ENCODE peak calls at places on chromosomes 2 and 18, in six cellular contexts. D, Y, Q, Z, B and O are unnamed samples.

GRCh38 chr2:24919100-24919976 is 699 bp downstream of the ADCY3 start:
- DNase-seq in D (no peak), Y (no peak), Q (peak), Z (peak), B (peak), O (peak)

GRCh38 chr2:98492441-98492840 is 47.8 kb downstream of the INPP4A start:
- DNase-seq in D (no peak), Y (no peak), Q (no peak), Z (no peak), B (no peak), O (no peak)

GRCh38 chr2:174527959-174528358 is 41.1 kb upstream of the GPR155 start:
- DNase-seq in D (no peak), Y (no peak), Q (no peak), Z (no peak), B (no peak), O (no peak)

GRCh38 chr18:8586956-8587355 is 22.3 kb upstream of the RAB12 start:
- DNase-seq in D (no peak), Y (no peak), Q (no peak), Z (no peak), B (no peak), O (no peak)

GRCh38 chr2:201223089-201224073 is 37.0 kb upstream of the CASP8 start:
- DNase-seq in D (no peak), Y (no peak), Q (no peak), Z (no peak), B (peak), O (no peak)

GRCh38 chr2:192124576-192124975 is 70.2 kb downstream of the TMEFF2 start:
- DNase-seq in D (no peak), Y (peak), Q (no peak), Z (no peak), B (no peak), O (no peak)

GRCh38 chr2:102975996-102976636 is 214.3 kb downstream of the TMEM182 start:
- DNase-seq in D (no peak), Y (no peak), Q (peak), Z (peak), B (no peak), O (peak)

GRCh38 chr2:173991857-173992588 is 26.9 kb upstream of the SP3 start:
- DNase-seq in D (no peak), Y (peak), Q (no peak), Z (peak), B (no peak), O (no peak)

DNA sequence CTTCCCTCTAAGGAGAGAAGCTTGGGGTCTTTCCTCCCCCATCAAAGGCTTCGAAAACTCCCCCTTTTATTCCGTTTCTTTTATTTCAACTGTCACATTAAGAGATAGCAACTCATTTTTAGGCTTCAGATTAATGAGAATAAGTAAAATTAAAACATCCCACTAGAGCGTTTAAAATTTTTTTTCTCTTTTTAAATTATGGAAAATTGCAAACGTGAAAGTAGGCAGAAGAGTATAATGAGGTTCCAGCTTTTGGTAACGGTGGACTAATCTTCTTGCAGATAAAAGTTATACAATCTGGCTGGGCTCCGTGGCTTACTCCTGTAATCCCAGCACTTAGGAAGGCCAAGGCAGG is 21.9 kb upstream of the RMP24 start:
- DNase-seq in D (no peak), Y (no peak), Q (no peak), Z (no peak), B (no peak), O (no peak)
- TF ChIP-seq CTCF in D (no peak), Y (no peak), Q (peak), Z (no peak), B (no peak), O (peak)

DNA sequence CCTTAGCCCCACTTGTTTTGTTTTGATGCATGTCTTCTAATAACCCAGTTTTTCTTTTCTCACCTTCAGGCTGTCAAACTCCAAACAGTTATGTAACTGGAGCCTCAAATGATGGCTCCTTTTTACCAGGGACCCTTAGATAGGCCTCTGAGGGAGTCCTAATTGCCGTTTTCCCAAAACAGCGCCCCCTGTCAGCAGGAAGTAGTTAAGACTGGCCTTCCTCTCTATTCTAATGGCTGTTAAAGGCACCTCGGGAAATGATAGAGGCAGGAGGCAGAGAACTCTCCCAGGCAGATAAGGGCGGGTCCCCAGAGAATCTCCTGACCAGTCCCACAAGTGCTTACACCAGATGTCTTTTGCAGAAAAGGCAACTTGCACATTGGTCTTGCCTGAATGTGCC is 123.2 kb downstream of the KCNS3 start:
- DNase-seq in D (no peak), Y (no peak), Q (no peak), Z (no peak), B (no peak), O (no peak)
- TF ChIP-seq CTCF in D (peak), Y (no peak), Q (peak), Z (no peak), B (peak), O (no peak)

DNA sequence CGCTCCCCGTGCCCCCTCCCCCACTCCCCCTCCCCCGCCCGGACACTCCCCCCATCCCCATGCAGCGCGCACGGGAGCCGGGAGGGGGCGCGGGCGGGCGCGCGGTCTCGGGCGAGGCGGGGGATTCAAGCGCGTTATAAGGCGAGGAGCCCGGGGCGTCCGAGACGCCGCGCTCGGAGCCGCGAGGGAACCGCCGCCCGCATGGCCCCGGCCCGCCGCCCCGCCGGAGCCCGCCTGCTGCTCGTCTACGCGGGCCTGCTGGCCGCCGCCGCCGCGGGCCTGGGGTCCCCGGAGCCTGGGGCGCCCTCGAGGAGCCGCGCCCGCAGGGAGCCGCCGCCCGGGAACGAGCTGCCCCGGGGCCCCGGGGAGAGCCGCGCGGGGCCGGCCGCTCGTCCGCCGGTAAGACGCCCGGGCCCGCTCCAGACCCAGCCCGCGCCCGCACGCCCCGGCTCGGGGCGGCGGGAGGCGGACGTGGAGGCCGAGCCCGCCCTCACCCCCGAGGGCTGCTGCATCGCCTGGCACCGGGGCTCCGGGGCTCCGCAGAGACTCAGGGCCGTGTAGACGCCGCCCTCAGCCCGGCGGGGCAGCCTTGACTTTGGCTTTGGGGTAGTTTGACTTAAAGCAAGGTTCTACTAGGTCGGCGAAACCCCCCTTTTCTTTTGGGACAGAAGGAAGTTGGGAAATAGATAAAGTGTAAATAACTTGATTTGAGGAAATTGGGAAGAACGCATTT is at the start of gene ERFE:
- DNase-seq in D (no peak), Y (no peak), Q (peak), Z (peak), B (peak), O (peak)
- TF ChIP-seq CTCF in D (peak), Y (peak), Q (no peak), Z (peak), B (peak), O (peak)

DNA sequence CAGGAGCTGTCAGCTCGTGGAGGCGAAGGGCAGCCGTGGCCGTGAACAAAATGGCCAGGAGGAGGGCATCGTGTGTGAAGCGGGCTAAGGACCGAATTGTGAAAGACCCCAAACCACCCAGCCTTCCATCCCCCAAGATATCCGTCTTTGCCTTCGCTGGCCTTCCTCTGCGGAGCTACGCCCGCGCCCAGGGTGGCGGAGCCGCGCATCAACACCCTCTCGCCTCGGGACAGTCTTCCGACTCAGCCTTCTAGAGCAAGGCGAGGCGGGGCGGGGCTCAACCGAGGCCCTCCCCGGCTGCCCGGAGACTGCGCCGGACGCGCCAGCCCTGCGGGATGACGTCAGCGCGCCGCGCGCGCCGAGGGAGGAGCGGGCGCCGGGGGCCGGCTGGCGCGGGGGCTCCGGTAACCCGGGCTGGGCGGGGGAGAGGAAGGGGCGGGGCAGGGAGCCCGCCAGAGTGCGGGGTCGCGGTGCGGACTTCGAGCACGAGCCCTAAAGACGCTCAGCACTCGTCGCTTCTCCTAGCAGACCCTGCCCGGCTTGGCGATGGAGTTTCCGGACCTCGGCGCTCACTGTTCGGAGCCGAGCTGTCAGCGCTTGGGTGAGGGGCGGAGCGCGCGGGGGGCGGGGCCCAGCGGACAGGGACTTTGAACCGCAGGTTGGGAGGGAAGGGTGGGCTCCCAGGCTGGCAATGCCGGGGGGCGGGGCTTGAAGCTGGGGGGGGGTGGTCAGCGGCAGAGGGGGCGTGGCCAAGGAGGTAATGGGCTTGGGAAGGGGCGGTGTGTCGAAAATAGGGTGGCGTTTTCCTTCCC is at the start of gene ZFAND2B:
- DNase-seq in D (no peak), Y (peak), Q (peak), Z (peak), B (peak), O (peak)
- TF ChIP-seq CTCF in D (no peak), Y (peak), Q (no peak), Z (no peak), B (no peak), O (no peak)